ENCODE peak calls at places on chromosomes 4 and X, in seven cellular contexts. U, A, Z, L, R, P and V are unnamed samples.

GRCh38 chr4:153181293-153182080 is 22.8 kb upstream of the TRIM2 start:
- DNase-seq in U (no peak), A (no peak), Z (no peak), L (no peak), R (peak; percentile 48), P (no peak), V (no peak)

GRCh38 chr4:109548655-109549054 is 11.4 kb upstream of the MCUB start:
- DNase-seq in U (peak; percentile 72), A (no peak), Z (no peak), L (no peak), R (peak; percentile 84), P (no peak), V (no peak)

GRCh38 chr4:36165256-36166005 is 78.9 kb downstream of the ARAP2 start:
- DNase-seq in U (no peak), A (no peak), Z (no peak), L (no peak), R (no peak), P (no peak), V (no peak)

GRCh38 chr4:41454393-41454792 is 83.6 kb upstream of the LIMCH1 start:
- DNase-seq in U (no peak), A (no peak), Z (peak; percentile 31), L (no peak), R (no peak), P (peak; percentile 12), V (no peak)

GRCh38 chr4:6268650-6269399 is 825 bp upstream of the WFS1 start:
- DNase-seq in U (peak; percentile 42), A (no peak), Z (no peak), L (no peak), R (no peak), P (no peak), V (no peak)

GRCh38 chr4:15234101-15234500 is 193.7 kb upstream of the C1QTNF7 start:
- DNase-seq in U (no peak), A (no peak), Z (no peak), L (no peak), R (peak; percentile 89), P (no peak), V (no peak)

GRCh38 chr4:101019941-101020401 is 327.4 kb downstream of the PPP3CA start:
- DNase-seq in U (no peak), A (no peak), Z (no peak), L (no peak), R (no peak), P (no peak), V (no peak)

GRCh38 chrX:133290076-133290475 is 71.9 kb upstream of the TFDP3 start:
- DNase-seq in U (no peak), A (no peak), Z (no peak), L (no peak), R (peak; percentile 80), P (no peak), V (no peak)

GRCh38 chr4:182842991-182843390 is 74.2 kb downstream of the DCTD start:
- DNase-seq in U (no peak), A (no peak), Z (no peak), L (no peak), R (no peak), P (no peak), V (peak; percentile 48)

GRCh38 chr4:127631420-127631819 is 1.3 kb upstream of the INTU start:
- DNase-seq in U (no peak), A (no peak), Z (no peak), L (peak; percentile 13), R (peak; percentile 30), P (no peak), V (no peak)

GRCh38 chr4:10347815-10348214 is 109.4 kb downstream of the ZNF518B start:
- DNase-seq in U (no peak), A (no peak), Z (no peak), L (no peak), R (no peak), P (no peak), V (no peak)

GRCh38 chrX:33726281-33727160 is 405.6 kb downstream of the FAM47A start:
- DNase-seq in U (peak; percentile 43), A (peak; percentile 40), Z (peak; percentile 41), L (no peak), R (no peak), P (peak; percentile 20), V (peak; percentile 21)

GRCh38 chr4:81173213-81173612 is 41.8 kb downstream of the PRKG2 start:
- DNase-seq in U (no peak), A (no peak), Z (no peak), L (no peak), R (peak; percentile 7), P (no peak), V (no peak)

GRCh38 chrX:46561931-46562721 is 11.4 kb upstream of the CHST7 start:
- DNase-seq in U (no peak), A (no peak), Z (no peak), L (no peak), R (no peak), P (no peak), V (no peak)

GRCh38 chr4:3784469-3785291 is 18.5 kb downstream of the ADRA2C start:
- DNase-seq in U (no peak), A (no peak), Z (peak; percentile 73), L (no peak), R (no peak), P (peak; percentile 36), V (peak; percentile 77)

GRCh38 chr4:47939456-47939855 is 25.1 kb upstream of the NFXL1 start:
- DNase-seq in U (no peak), A (no peak), Z (no peak), L (no peak), R (no peak), P (no peak), V (no peak)

GRCh38 chrX:114611018-114611619 is 27.2 kb downstream of the HTR2C start:
- DNase-seq in U (no peak), A (peak; percentile 47), Z (no peak), L (peak; percentile 35), R (peak; percentile 42), P (peak; percentile 63), V (peak; percentile 22)

GRCh38 chr4:111773858-111774257 is 371.4 kb upstream of the FAM241A start:
- DNase-seq in U (no peak), A (no peak), Z (no peak), L (no peak), R (peak; percentile 24), P (no peak), V (no peak)

GRCh38 chr4:61408861-61409260 is 208.7 kb downstream of the ADGRL3 start:
- DNase-seq in U (no peak), A (no peak), Z (no peak), L (no peak), R (no peak), P (no peak), V (no peak)

GRCh38 chr4:12987284-12987683 is 496.9 kb downstream of the RAB28 start:
- DNase-seq in U (no peak), A (no peak), Z (no peak), L (no peak), R (no peak), P (no peak), V (no peak)

GRCh38 chrX:68833855-68834331 is 5.1 kb downstream of the EFNB1 start:
- DNase-seq in U (no peak), A (no peak), Z (no peak), L (no peak), R (no peak), P (no peak), V (peak; percentile 18)

GRCh38 chrX:65696613-65697012 is 29.2 kb downstream of the MSN start:
- DNase-seq in U (no peak), A (no peak), Z (no peak), L (no peak), R (no peak), P (no peak), V (no peak)

GRCh38 chrX:10395179-10395578 is 225.2 kb downstream of the MID1 start:
- DNase-seq in U (no peak), A (no peak), Z (no peak), L (no peak), R (peak; percentile 4), P (no peak), V (no peak)

GRCh38 chrX:137401092-137401491 is 164.8 kb upstream of the ZIC3 start:
- DNase-seq in U (no peak), A (no peak), Z (no peak), L (no peak), R (no peak), P (no peak), V (no peak)

GRCh38 chr4:78014889-78015886 is 41.9 kb upstream of the FRAS1 start:
- DNase-seq in U (no peak), A (no peak), Z (no peak), L (no peak), R (no peak), P (no peak), V (no peak)

DNA sequence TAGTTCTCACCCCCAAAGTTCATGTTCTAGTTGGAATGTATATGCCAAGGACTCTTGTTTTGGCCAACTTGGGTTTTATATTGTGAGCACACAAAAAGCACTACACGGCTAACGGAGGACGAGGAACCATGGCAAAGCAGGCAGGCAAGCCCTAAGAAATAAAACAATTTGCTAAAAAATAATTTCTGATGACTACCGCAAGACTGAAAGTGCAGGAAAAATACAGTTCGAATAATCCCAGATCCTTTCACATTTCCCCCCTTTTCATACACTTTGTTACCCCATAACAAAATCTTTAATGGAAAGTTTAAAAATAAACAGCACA is 12.2 kb upstream of the PITX2 start:
- DNase-seq in U (no peak), A (no peak), Z (no peak), L (no peak), R (no peak), P (no peak), V (no peak)
- H3K27me3 ChIP-seq in U (peaks cover 2% of the 10 kb centered on the region), A (peaks cover 61% of the 10 kb centered on the region), Z (peaks cover 100% of the 10 kb centered on the region), L (peaks cover 98% of the 10 kb centered on the region), R (no peaks in the 10 kb centered on the region), P (peaks cover 99% of the 10 kb centered on the region), V (peaks cover 91% of the 10 kb centered on the region)

GRCh38 chrX:43876680-43877079 is 5.6 kb downstream of the MAOB start:
- DNase-seq in U (no peak), A (no peak), Z (no peak), L (no peak), R (no peak), P (no peak), V (no peak)

GRCh38 chrX:43882294-43882681 is at the start of gene MAOB:
- DNase-seq in U (peak; percentile 62), A (peak; percentile 55), Z (peak; percentile 67), L (no peak), R (peak; percentile 35), P (peak; percentile 58), V (peak; percentile 82)

GRCh38 chrX:43881410-43882293 is 598 bp downstream of the MAOB start:
- DNase-seq in U (no peak), A (no peak), Z (no peak), L (no peak), R (peak; percentile 9), P (no peak), V (no peak)

GRCh38 chrX:43878902-43879526 is 3.2 kb downstream of the MAOB start:
- DNase-seq in U (no peak), A (no peak), Z (no peak), L (no peak), R (no peak), P (no peak), V (no peak)

GRCh38 chrX:43880439-43880838 is 1.8 kb downstream of the MAOB start:
- DNase-seq in U (no peak), A (no peak), Z (no peak), L (no peak), R (peak; percentile 1), P (no peak), V (no peak)
- H3K4me3 ChIP-seq in U (no peak overlapping the region), A (no peak overlapping the region), Z (no peak overlapping the region), L (no peak overlapping the region), R (no peak overlapping the region), P (no peak overlapping the region), V (no peak overlapping the region)

GRCh38 chrX:112819813-112820212 is 20.8 kb downstream of the AMOT start:
- DNase-seq in U (no peak), A (no peak), Z (no peak), L (no peak), R (no peak), P (no peak), V (no peak)
- H3K36me3 ChIP-seq in U (no peaks in the 10 kb centered on the region), A (no peaks in the 10 kb centered on the region), Z (no peaks in the 10 kb centered on the region), L (no peaks in the 10 kb centered on the region), R (no peaks in the 10 kb centered on the region), P (no peaks in the 10 kb centered on the region), V (no peaks in the 10 kb centered on the region)

GRCh38 chrX:16290997-16291396 is 123.7 kb downstream of the MAGEB17 start:
- DNase-seq in U (no peak), A (no peak), Z (no peak), L (no peak), R (no peak), P (no peak), V (no peak)
- H3K27me3 ChIP-seq in U (no peaks in the 10 kb centered on the region), A (no peaks in the 10 kb centered on the region), Z (no peaks in the 10 kb centered on the region), L (no peaks in the 10 kb centered on the region), R (no peaks in the 10 kb centered on the region), P (no peaks in the 10 kb centered on the region), V (no peaks in the 10 kb centered on the region)